ENCODE peak calls at places on chromosomes 6 and 20, in ten cellular contexts. Z is C1 segment of cervical spinal cord; O is Right ventricle myocardium superior; I is HTR-8/SVneo; V is substantia nigra; B is activated naive CD4-positive, alpha-beta T cell treated with Interleukin-2 at 50 U/mL for 16 hours; R is GM13976; A is activated CD8-positive, alpha-beta memory T cell treated with anti-CD3 and anti-CD28 coated beads for 48 hours; C is left lung; T is GM20000. M is an unnamed sample.

GRCh38 chr6:27604986-27605385 is 132.1 kb upstream of the ZNF184 start:
- DNase-seq in Z (no peak), O (no peak), I (no peak), V (no peak), B (no peak), R (peak; percentile 71), A (no peak), C (no peak), T (peak; percentile 48), M (no peak)

GRCh38 chr20:33653900-33654596 is 8.1 kb upstream of the C20orf144 start:
- DNase-seq in Z (no peak), O (no peak), I (no peak), V (no peak), B (no peak), R (no peak), A (no peak), C (peak; percentile 86), T (no peak), M (no peak)

GRCh38 chr6:120230008-120230407 is 880.4 kb upstream of the MAN1A1 start:
- DNase-seq in Z (no peak), O (no peak), I (no peak), V (no peak), B (no peak), R (no peak), A (no peak), C (no peak), T (no peak), M (no peak)

GRCh38 chr6:75751443-75751842 is 2.4 kb downstream of the MYO6 start:
- DNase-seq in Z (no peak), O (no peak), I (no peak), V (no peak), B (no peak), R (no peak), A (no peak), C (no peak), T (no peak), M (no peak)

GRCh38 chr6:44116643-44117382 is 10.4 kb downstream of the MRPL14 start:
- DNase-seq in Z (no peak), O (no peak), I (peak; percentile 43), V (no peak), B (no peak), R (no peak), A (no peak), C (no peak), T (no peak), M (no peak)

GRCh38 chr6:140490086-140490485 is 1115.6 kb upstream of the CITED2 start:
- DNase-seq in Z (no peak), O (no peak), I (no peak), V (no peak), B (no peak), R (no peak), A (no peak), C (no peak), T (no peak), M (no peak)

GRCh38 chr6:157148391-157149323 is 174.7 kb downstream of the TMEM242 start:
- DNase-seq in Z (peak; percentile 68), O (peak; percentile 77), I (peak; percentile 81), V (peak; percentile 64), B (no peak), R (no peak), A (no peak), C (no peak), T (no peak), M (no peak)

GRCh38 chr6:166343157-166343502 is 785 bp upstream of the SFT2D1 start:
- DNase-seq in Z (no peak), O (no peak), I (no peak), V (no peak), B (no peak), R (peak; percentile 51), A (no peak), C (no peak), T (no peak), M (no peak)

GRCh38 chr20:2010533-2010932 is 16.7 kb upstream of the PDYN start:
- DNase-seq in Z (no peak), O (no peak), I (no peak), V (no peak), B (no peak), R (no peak), A (no peak), C (no peak), T (no peak), M (no peak)

GRCh38 chr6:12280458-12280857 is 9.7 kb upstream of the EDN1 start:
- DNase-seq in Z (no peak), O (no peak), I (no peak), V (no peak), B (no peak), R (no peak), A (no peak), C (no peak), T (no peak), M (no peak)

GRCh38 chr6:30985490-30985889 is 2.0 kb downstream of the MUC21 start:
- DNase-seq in Z (no peak), O (no peak), I (no peak), V (no peak), B (no peak), R (no peak), A (no peak), C (no peak), T (no peak), M (no peak)

GRCh38 chr6:4892785-4893485 is 110.9 kb downstream of the RPP40 start:
- DNase-seq in Z (no peak), O (no peak), I (no peak), V (no peak), B (no peak), R (no peak), A (no peak), C (no peak), T (no peak), M (no peak)

GRCh38 chr6:158611600-158612041 is 32.9 kb downstream of the DYNLT1 start:
- DNase-seq in Z (no peak), O (no peak), I (no peak), V (no peak), B (no peak), R (no peak), A (no peak), C (peak; percentile 66), T (no peak), M (no peak)

M was measured in T-helper 9 cell.